ENCODE peak calls at places on chromosomes 1 and 21, in five cellular contexts. One of them, this sample, is unnamed.

GRCh38 chr1:181152892-181153633 is 64.6 kb downstream of the IER5 start:
- DNase-seq in NK-92 treated with Interleukin-12 subunit alpha and Interleukin-12 subunit beta, amount 100 ng/mL, for 24 hours: no peak
- DNase-seq in AG10803: peak; percentile 42
- DNase-seq in GM20000: peak; percentile 65
- DNase-seq in stimulated activated CD4-positive, alpha-beta T cell treated with anti-CD3 and anti-CD28 coated beads, TNF-alpha, amount 100 ng/mL, for 1 hour: no peak
- DNase-seq in this sample: peak; percentile 55

GRCh38 chr1:171663036-171663853 is 10.8 kb upstream of the MYOC start:
- DNase-seq in NK-92 treated with Interleukin-12 subunit alpha and Interleukin-12 subunit beta, amount 100 ng/mL, for 24 hours: no peak
- DNase-seq in AG10803: no peak
- DNase-seq in GM20000: no peak
- DNase-seq in stimulated activated CD4-positive, alpha-beta T cell treated with anti-CD3 and anti-CD28 coated beads, TNF-alpha, amount 100 ng/mL, for 1 hour: no peak
- DNase-seq in this sample: no peak

GRCh38 chr21:34836103-34836932 is 167.5 kb downstream of the CLIC6 start:
- DNase-seq in NK-92 treated with Interleukin-12 subunit alpha and Interleukin-12 subunit beta, amount 100 ng/mL, for 24 hours: no peak
- DNase-seq in AG10803: peak; percentile 99
- DNase-seq in GM20000: no peak
- DNase-seq in stimulated activated CD4-positive, alpha-beta T cell treated with anti-CD3 and anti-CD28 coated beads, TNF-alpha, amount 100 ng/mL, for 1 hour: no peak
- DNase-seq in this sample: no peak

GRCh38 chr1:15941899-15942660 is 33.8 kb downstream of the ZBTB17 start:
- DNase-seq in NK-92 treated with Interleukin-12 subunit alpha and Interleukin-12 subunit beta, amount 100 ng/mL, for 24 hours: no peak
- DNase-seq in AG10803: no peak
- DNase-seq in GM20000: no peak
- DNase-seq in stimulated activated CD4-positive, alpha-beta T cell treated with anti-CD3 and anti-CD28 coated beads, TNF-alpha, amount 100 ng/mL, for 1 hour: no peak
- DNase-seq in this sample: no peak

GRCh38 chr1:3453891-3454810 is at the start of gene ARHGEF16:
- DNase-seq in NK-92 treated with Interleukin-12 subunit alpha and Interleukin-12 subunit beta, amount 100 ng/mL, for 24 hours: no peak
- DNase-seq in AG10803: no peak
- DNase-seq in GM20000: peak; percentile 62
- DNase-seq in stimulated activated CD4-positive, alpha-beta T cell treated with anti-CD3 and anti-CD28 coated beads, TNF-alpha, amount 100 ng/mL, for 1 hour: no peak
- DNase-seq in this sample: peak; percentile 25

GRCh38 chr1:1122078-1122811 is 6.4 kb upstream of the C1orf159 start:
- DNase-seq in NK-92 treated with Interleukin-12 subunit alpha and Interleukin-12 subunit beta, amount 100 ng/mL, for 24 hours: peak; percentile 12
- DNase-seq in AG10803: peak; percentile 58
- DNase-seq in GM20000: peak; percentile 94
- DNase-seq in stimulated activated CD4-positive, alpha-beta T cell treated with anti-CD3 and anti-CD28 coated beads, TNF-alpha, amount 100 ng/mL, for 1 hour: peak; percentile 69
- DNase-seq in this sample: peak; percentile 91

GRCh38 chr1:3717715-3718601 is 34.3 kb upstream of the CCDC27 start:
- DNase-seq in NK-92 treated with Interleukin-12 subunit alpha and Interleukin-12 subunit beta, amount 100 ng/mL, for 24 hours: no peak
- DNase-seq in AG10803: no peak
- DNase-seq in GM20000: peak; percentile 85
- DNase-seq in stimulated activated CD4-positive, alpha-beta T cell treated with anti-CD3 and anti-CD28 coated beads, TNF-alpha, amount 100 ng/mL, for 1 hour: no peak
- DNase-seq in this sample: no peak

GRCh38 chr1:36657826-36658225 is 175.1 kb upstream of the CSF3R start:
- DNase-seq in NK-92 treated with Interleukin-12 subunit alpha and Interleukin-12 subunit beta, amount 100 ng/mL, for 24 hours: no peak
- DNase-seq in AG10803: no peak
- DNase-seq in GM20000: no peak
- DNase-seq in stimulated activated CD4-positive, alpha-beta T cell treated with anti-CD3 and anti-CD28 coated beads, TNF-alpha, amount 100 ng/mL, for 1 hour: no peak
- DNase-seq in this sample: no peak

GRCh38 chr1:118949317-118949716 is 38.8 kb downstream of the TBX15 start:
- DNase-seq in NK-92 treated with Interleukin-12 subunit alpha and Interleukin-12 subunit beta, amount 100 ng/mL, for 24 hours: no peak
- DNase-seq in AG10803: peak; percentile 91
- DNase-seq in GM20000: no peak
- DNase-seq in stimulated activated CD4-positive, alpha-beta T cell treated with anti-CD3 and anti-CD28 coated beads, TNF-alpha, amount 100 ng/mL, for 1 hour: no peak
- DNase-seq in this sample: no peak

GRCh38 chr1:147117109-147117508 is 55.2 kb downstream of the PRKAB2 start:
- DNase-seq in NK-92 treated with Interleukin-12 subunit alpha and Interleukin-12 subunit beta, amount 100 ng/mL, for 24 hours: no peak
- DNase-seq in AG10803: no peak
- DNase-seq in GM20000: no peak
- DNase-seq in stimulated activated CD4-positive, alpha-beta T cell treated with anti-CD3 and anti-CD28 coated beads, TNF-alpha, amount 100 ng/mL, for 1 hour: no peak
- DNase-seq in this sample: no peak

GRCh38 chr1:175376194-175376593 is 183.6 kb upstream of the KIAA0040 start:
- DNase-seq in NK-92 treated with Interleukin-12 subunit alpha and Interleukin-12 subunit beta, amount 100 ng/mL, for 24 hours: no peak
- DNase-seq in AG10803: no peak
- DNase-seq in GM20000: peak; percentile 26
- DNase-seq in stimulated activated CD4-positive, alpha-beta T cell treated with anti-CD3 and anti-CD28 coated beads, TNF-alpha, amount 100 ng/mL, for 1 hour: no peak
- DNase-seq in this sample: no peak

GRCh38 chr1:161420763-161421455 is 53.2 kb upstream of the CFAP126 start:
- DNase-seq in NK-92 treated with Interleukin-12 subunit alpha and Interleukin-12 subunit beta, amount 100 ng/mL, for 24 hours: no peak
- DNase-seq in AG10803: no peak
- DNase-seq in GM20000: no peak
- DNase-seq in stimulated activated CD4-positive, alpha-beta T cell treated with anti-CD3 and anti-CD28 coated beads, TNF-alpha, amount 100 ng/mL, for 1 hour: no peak
- DNase-seq in this sample: no peak

GRCh38 chr1:110976089-110976488 is 12.4 kb upstream of the LRIF1 start:
- DNase-seq in NK-92 treated with Interleukin-12 subunit alpha and Interleukin-12 subunit beta, amount 100 ng/mL, for 24 hours: no peak
- DNase-seq in AG10803: peak; percentile 29
- DNase-seq in GM20000: no peak
- DNase-seq in stimulated activated CD4-positive, alpha-beta T cell treated with anti-CD3 and anti-CD28 coated beads, TNF-alpha, amount 100 ng/mL, for 1 hour: no peak
- DNase-seq in this sample: no peak

GRCh38 chr1:212030936-212031528 is 4.3 kb downstream of the INTS7 start:
- DNase-seq in NK-92 treated with Interleukin-12 subunit alpha and Interleukin-12 subunit beta, amount 100 ng/mL, for 24 hours: no peak
- DNase-seq in AG10803: peak; percentile 84
- DNase-seq in GM20000: no peak
- DNase-seq in stimulated activated CD4-positive, alpha-beta T cell treated with anti-CD3 and anti-CD28 coated beads, TNF-alpha, amount 100 ng/mL, for 1 hour: no peak
- DNase-seq in this sample: no peak

GRCh38 chr1:119827010-119827409 is 15.8 kb upstream of the REG4 start:
- DNase-seq in NK-92 treated with Interleukin-12 subunit alpha and Interleukin-12 subunit beta, amount 100 ng/mL, for 24 hours: no peak
- DNase-seq in AG10803: no peak
- DNase-seq in GM20000: peak; percentile 13
- DNase-seq in stimulated activated CD4-positive, alpha-beta T cell treated with anti-CD3 and anti-CD28 coated beads, TNF-alpha, amount 100 ng/mL, for 1 hour: no peak
- DNase-seq in this sample: no peak

GRCh38 chr1:233668725-233669294 is 54.9 kb downstream of the KCNK1 start:
- DNase-seq in NK-92 treated with Interleukin-12 subunit alpha and Interleukin-12 subunit beta, amount 100 ng/mL, for 24 hours: no peak
- DNase-seq in AG10803: peak; percentile 40
- DNase-seq in GM20000: peak; percentile 49
- DNase-seq in stimulated activated CD4-positive, alpha-beta T cell treated with anti-CD3 and anti-CD28 coated beads, TNF-alpha, amount 100 ng/mL, for 1 hour: no peak
- DNase-seq in this sample: no peak

GRCh38 chr1:156420209-156421061 is 51.4 kb downstream of the RHBG start:
- DNase-seq in NK-92 treated with Interleukin-12 subunit alpha and Interleukin-12 subunit beta, amount 100 ng/mL, for 24 hours: no peak
- DNase-seq in AG10803: no peak
- DNase-seq in GM20000: peak; percentile 80
- DNase-seq in stimulated activated CD4-positive, alpha-beta T cell treated with anti-CD3 and anti-CD28 coated beads, TNF-alpha, amount 100 ng/mL, for 1 hour: no peak
- DNase-seq in this sample: peak; percentile 51

GRCh38 chr1:193537266-193538003 is 351.0 kb upstream of the B3GALT2 start:
- DNase-seq in NK-92 treated with Interleukin-12 subunit alpha and Interleukin-12 subunit beta, amount 100 ng/mL, for 24 hours: no peak
- DNase-seq in AG10803: no peak
- DNase-seq in GM20000: peak; percentile 53
- DNase-seq in stimulated activated CD4-positive, alpha-beta T cell treated with anti-CD3 and anti-CD28 coated beads, TNF-alpha, amount 100 ng/mL, for 1 hour: no peak
- DNase-seq in this sample: peak; percentile 71

GRCh38 chr1:198845851-198846250 is 207.0 kb downstream of the PTPRC start:
- DNase-seq in NK-92 treated with Interleukin-12 subunit alpha and Interleukin-12 subunit beta, amount 100 ng/mL, for 24 hours: no peak
- DNase-seq in AG10803: peak; percentile 9
- DNase-seq in GM20000: no peak
- DNase-seq in stimulated activated CD4-positive, alpha-beta T cell treated with anti-CD3 and anti-CD28 coated beads, TNF-alpha, amount 100 ng/mL, for 1 hour: no peak
- DNase-seq in this sample: no peak

GRCh38 chr21:39472211-39472610 is 20.4 kb downstream of the SH3BGR start:
- DNase-seq in NK-92 treated with Interleukin-12 subunit alpha and Interleukin-12 subunit beta, amount 100 ng/mL, for 24 hours: no peak
- DNase-seq in AG10803: no peak
- DNase-seq in GM20000: no peak
- DNase-seq in stimulated activated CD4-positive, alpha-beta T cell treated with anti-CD3 and anti-CD28 coated beads, TNF-alpha, amount 100 ng/mL, for 1 hour: no peak
- DNase-seq in this sample: no peak

GRCh38 chr1:201499795-201500669 is 6.9 kb downstream of the CSRP1 start:
- DNase-seq in NK-92 treated with Interleukin-12 subunit alpha and Interleukin-12 subunit beta, amount 100 ng/mL, for 24 hours: no peak
- DNase-seq in AG10803: no peak
- DNase-seq in GM20000: no peak
- DNase-seq in stimulated activated CD4-positive, alpha-beta T cell treated with anti-CD3 and anti-CD28 coated beads, TNF-alpha, amount 100 ng/mL, for 1 hour: no peak
- DNase-seq in this sample: no peak

GRCh38 chr1:8047112-8047511 is 21.0 kb upstream of the ERRFI1 start:
- DNase-seq in NK-92 treated with Interleukin-12 subunit alpha and Interleukin-12 subunit beta, amount 100 ng/mL, for 24 hours: no peak
- DNase-seq in AG10803: peak; percentile 76
- DNase-seq in GM20000: no peak
- DNase-seq in stimulated activated CD4-positive, alpha-beta T cell treated with anti-CD3 and anti-CD28 coated beads, TNF-alpha, amount 100 ng/mL, for 1 hour: no peak
- DNase-seq in this sample: no peak

GRCh38 chr1:193085263-193085662 is 20.0 kb downstream of the GLRX2 start:
- DNase-seq in NK-92 treated with Interleukin-12 subunit alpha and Interleukin-12 subunit beta, amount 100 ng/mL, for 24 hours: no peak
- DNase-seq in AG10803: no peak
- DNase-seq in GM20000: no peak
- DNase-seq in stimulated activated CD4-positive, alpha-beta T cell treated with anti-CD3 and anti-CD28 coated beads, TNF-alpha, amount 100 ng/mL, for 1 hour: no peak
- DNase-seq in this sample: no peak

GRCh38 chr1:94113592-94114322 is 7.2 kb downstream of the ABCA4 start:
- DNase-seq in NK-92 treated with Interleukin-12 subunit alpha and Interleukin-12 subunit beta, amount 100 ng/mL, for 24 hours: no peak
- DNase-seq in AG10803: no peak
- DNase-seq in GM20000: no peak
- DNase-seq in stimulated activated CD4-positive, alpha-beta T cell treated with anti-CD3 and anti-CD28 coated beads, TNF-alpha, amount 100 ng/mL, for 1 hour: no peak
- DNase-seq in this sample: no peak

GRCh38 chr1:2894381-2895041 is 93.0 kb upstream of the TTC34 start:
- DNase-seq in NK-92 treated with Interleukin-12 subunit alpha and Interleukin-12 subunit beta, amount 100 ng/mL, for 24 hours: no peak
- DNase-seq in AG10803: no peak
- DNase-seq in GM20000: no peak
- DNase-seq in stimulated activated CD4-positive, alpha-beta T cell treated with anti-CD3 and anti-CD28 coated beads, TNF-alpha, amount 100 ng/mL, for 1 hour: no peak
- DNase-seq in this sample: no peak

GRCh38 chr1:174105086-174105485 is 54.2 kb upstream of the RABGAP1L start:
- DNase-seq in NK-92 treated with Interleukin-12 subunit alpha and Interleukin-12 subunit beta, amount 100 ng/mL, for 24 hours: no peak
- DNase-seq in AG10803: no peak
- DNase-seq in GM20000: no peak
- DNase-seq in stimulated activated CD4-positive, alpha-beta T cell treated with anti-CD3 and anti-CD28 coated beads, TNF-alpha, amount 100 ng/mL, for 1 hour: no peak
- DNase-seq in this sample: no peak

GRCh38 chr1:203628997-203629508 is 2.4 kb downstream of the ATP2B4 start:
- DNase-seq in NK-92 treated with Interleukin-12 subunit alpha and Interleukin-12 subunit beta, amount 100 ng/mL, for 24 hours: peak; percentile 45
- DNase-seq in AG10803: no peak
- DNase-seq in GM20000: peak; percentile 31
- DNase-seq in stimulated activated CD4-positive, alpha-beta T cell treated with anti-CD3 and anti-CD28 coated beads, TNF-alpha, amount 100 ng/mL, for 1 hour: no peak
- DNase-seq in this sample: peak; percentile 35

GRCh38 chr1:86833461-86834215 is 80.3 kb downstream of the SELENOF start:
- DNase-seq in NK-92 treated with Interleukin-12 subunit alpha and Interleukin-12 subunit beta, amount 100 ng/mL, for 24 hours: peak; percentile 47
- DNase-seq in AG10803: peak; percentile 87
- DNase-seq in GM20000: peak; percentile 74
- DNase-seq in stimulated activated CD4-positive, alpha-beta T cell treated with anti-CD3 and anti-CD28 coated beads, TNF-alpha, amount 100 ng/mL, for 1 hour: no peak
- DNase-seq in this sample: peak; percentile 49

GRCh38 chr1:28115267-28115666 is 26.9 kb upstream of the EYA3 start:
- DNase-seq in NK-92 treated with Interleukin-12 subunit alpha and Interleukin-12 subunit beta, amount 100 ng/mL, for 24 hours: peak; percentile 72
- DNase-seq in AG10803: no peak
- DNase-seq in GM20000: no peak
- DNase-seq in stimulated activated CD4-positive, alpha-beta T cell treated with anti-CD3 and anti-CD28 coated beads, TNF-alpha, amount 100 ng/mL, for 1 hour: no peak
- DNase-seq in this sample: no peak

GRCh38 chr1:201009967-201010645 is 13.4 kb downstream of the KIF21B start:
- DNase-seq in NK-92 treated with Interleukin-12 subunit alpha and Interleukin-12 subunit beta, amount 100 ng/mL, for 24 hours: no peak
- DNase-seq in AG10803: no peak
- DNase-seq in GM20000: no peak
- DNase-seq in stimulated activated CD4-positive, alpha-beta T cell treated with anti-CD3 and anti-CD28 coated beads, TNF-alpha, amount 100 ng/mL, for 1 hour: no peak
- DNase-seq in this sample: no peak

GRCh38 chr1:16972210-16972916 is 8.1 kb downstream of the MFAP2 start:
- DNase-seq in NK-92 treated with Interleukin-12 subunit alpha and Interleukin-12 subunit beta, amount 100 ng/mL, for 24 hours: no peak
- DNase-seq in AG10803: no peak
- DNase-seq in GM20000: no peak
- DNase-seq in stimulated activated CD4-positive, alpha-beta T cell treated with anti-CD3 and anti-CD28 coated beads, TNF-alpha, amount 100 ng/mL, for 1 hour: no peak
- DNase-seq in this sample: no peak